ENCODE peak calls at places on chromosomes 6 and 20, in six cellular contexts. H, B, Y, F, A and S are unnamed samples.

GRCh38 chr20:2305479-2305878 is 9.7 kb downstream of the TGM3 start:
- ATAC-seq in H (no peak), B (no peak), Y (no peak), F (no peak), A (no peak), S (no peak)

GRCh38 chr20:19549896-19550295 is 208.2 kb upstream of the RIN2 start:
- ATAC-seq in H (no peak), B (no peak), Y (no peak), F (no peak), A (no peak), S (no peak)

GRCh38 chr6:35302604-35303218 is 5.1 kb downstream of the DEF6 start:
- ATAC-seq in H (peak; percentile 90), B (peak; percentile 75), Y (peak; percentile 70), F (peak; percentile 60), A (peak; percentile 89), S (peak; percentile 72)

GRCh38 chr20:10322073-10323012 is 103.7 kb downstream of the SNAP25 start:
- ATAC-seq in H (no peak), B (no peak), Y (no peak), F (no peak), A (no peak), S (no peak)

GRCh38 chr20:2300420-2300819 is 4.6 kb downstream of the TGM3 start:
- ATAC-seq in H (no peak), B (no peak), Y (no peak), F (no peak), A (no peak), S (no peak)

GRCh38 chr6:45377041-45377554 is 636 bp downstream of the SUPT3H start:
- ATAC-seq in H (no peak), B (no peak), Y (no peak), F (peak; percentile 6), A (peak; percentile 4), S (no peak)

GRCh38 chr6:105868823-105869460 is 217.2 kb upstream of the PRDM1 start:
- ATAC-seq in H (no peak), B (no peak), Y (no peak), F (no peak), A (no peak), S (no peak)

GRCh38 chr20:49603209-49603627 is 35.3 kb upstream of the PTGIS start:
- ATAC-seq in H (peak; percentile 90), B (no peak), Y (peak; percentile 86), F (peak; percentile 68), A (no peak), S (peak; percentile 18)

GRCh38 chr6:692356-692851 is 535 bp downstream of the EXOC2 start:
- ATAC-seq in H (peak; percentile 80), B (peak; percentile 71), Y (peak; percentile 90), F (peak; percentile 86), A (peak; percentile 92), S (peak; percentile 81)

GRCh38 chr6:45710304-45710821 is 305.3 kb downstream of the CLIC5 start:
- ATAC-seq in H (no peak), B (no peak), Y (no peak), F (no peak), A (peak; percentile 88), S (no peak)

GRCh38 chr20:19880256-19881079 is 122.4 kb downstream of the RIN2 start:
- ATAC-seq in H (no peak), B (no peak), Y (peak; percentile 75), F (peak; percentile 68), A (no peak), S (no peak)

GRCh38 chr6:15504581-15505350 is 158.1 kb downstream of the DTNBP1 start:
- ATAC-seq in H (no peak), B (peak; percentile 66), Y (no peak), F (peak; percentile 91), A (no peak), S (peak; percentile 80)

GRCh38 chr20:56646599-56646998 is 17.5 kb downstream of the TFAP2C start:
- ATAC-seq in H (no peak), B (no peak), Y (no peak), F (no peak), A (no peak), S (no peak)

GRCh38 chr20:61662226-61662945 is 403.3 kb downstream of the TAF4 start:
- ATAC-seq in H (peak; percentile 95), B (no peak), Y (peak; percentile 87), F (peak; percentile 79), A (no peak), S (no peak)

GRCh38 chr6:82097676-82098075 is 149.9 kb downstream of the IBTK start:
- ATAC-seq in H (no peak), B (no peak), Y (no peak), F (no peak), A (no peak), S (no peak)

GRCh38 chr6:20366082-20366834 is 35.4 kb upstream of the E2F3 start:
- ATAC-seq in H (peak; percentile 31), B (no peak), Y (no peak), F (no peak), A (peak; percentile 55), S (no peak)

GRCh38 chr6:129276986-129277385 is 394.0 kb downstream of the LAMA2 start:
- ATAC-seq in H (no peak), B (no peak), Y (no peak), F (no peak), A (no peak), S (no peak)

GRCh38 chr6:127945434-127946097 is 44.7 kb upstream of the THEMIS start:
- ATAC-seq in H (no peak), B (no peak), Y (no peak), F (no peak), A (no peak), S (no peak)

GRCh38 chr20:62945771-62946339 is 6.7 kb upstream of the SLC17A9 start:
- ATAC-seq in H (no peak), B (no peak), Y (no peak), F (no peak), A (no peak), S (no peak)

GRCh38 chr6:136137008-136137689 is 113.0 kb downstream of the MTFR2 start:
- ATAC-seq in H (no peak), B (peak; percentile 34), Y (no peak), F (peak; percentile 53), A (no peak), S (no peak)

GRCh38 chr6:35019171-35019570 is 122.0 kb downstream of the TCP11 start:
- ATAC-seq in H (no peak), B (peak; percentile 72), Y (no peak), F (no peak), A (no peak), S (no peak)

GRCh38 chr6:82257088-82257774 is 9.7 kb upstream of the IBTK start:
- ATAC-seq in H (peak; percentile 86), B (no peak), Y (no peak), F (peak; percentile 33), A (no peak), S (no peak)

GRCh38 chr6:7389162-7389450 is 436 bp downstream of the CAGE1 start:
- ATAC-seq in H (no peak), B (peak; percentile 90), Y (no peak), F (no peak), A (no peak), S (peak; percentile 80)

GRCh38 chr20:46694484-46694883 is 5.2 kb upstream of the TP53RK start:
- ATAC-seq in H (peak; percentile 42), B (no peak), Y (peak; percentile 39), F (no peak), A (peak; percentile 57), S (peak; percentile 18)

GRCh38 chr20:12207875-12208274 is 290.2 kb downstream of the BTBD3 start:
- ATAC-seq in H (peak; percentile 96), B (no peak), Y (no peak), F (peak; percentile 95), A (peak; percentile 54), S (no peak)

GRCh38 chr20:21714297-21715192 is 9.1 kb downstream of the PAX1 start:
- ATAC-seq in H (peak; percentile 61), B (no peak), Y (no peak), F (peak; percentile 32), A (no peak), S (peak; percentile 34)

GRCh38 chr6:13068558-13069210 is 259.7 kb downstream of the TBC1D7 start:
- ATAC-seq in H (no peak), B (no peak), Y (no peak), F (no peak), A (no peak), S (no peak)

GRCh38 chr20:19750907-19751636 is 7.0 kb upstream of the RIN2 start:
- ATAC-seq in H (no peak), B (no peak), Y (no peak), F (no peak), A (peak; percentile 71), S (no peak)

GRCh38 chr6:32937230-32937633 is 3.6 kb downstream of the HLA-DMB start:
- ATAC-seq in H (no peak), B (no peak), Y (no peak), F (no peak), A (no peak), S (peak; percentile 47)

GRCh38 chr6:111464184-111464583 is 18.8 kb downstream of the REV3L start:
- ATAC-seq in H (no peak), B (no peak), Y (no peak), F (peak; percentile 82), A (no peak), S (no peak)

GRCh38 chr6:149806127-149806526 is 56.6 kb downstream of the PCMT1 start:
- ATAC-seq in H (no peak), B (no peak), Y (no peak), F (peak; percentile 51), A (no peak), S (no peak)

DNA sequence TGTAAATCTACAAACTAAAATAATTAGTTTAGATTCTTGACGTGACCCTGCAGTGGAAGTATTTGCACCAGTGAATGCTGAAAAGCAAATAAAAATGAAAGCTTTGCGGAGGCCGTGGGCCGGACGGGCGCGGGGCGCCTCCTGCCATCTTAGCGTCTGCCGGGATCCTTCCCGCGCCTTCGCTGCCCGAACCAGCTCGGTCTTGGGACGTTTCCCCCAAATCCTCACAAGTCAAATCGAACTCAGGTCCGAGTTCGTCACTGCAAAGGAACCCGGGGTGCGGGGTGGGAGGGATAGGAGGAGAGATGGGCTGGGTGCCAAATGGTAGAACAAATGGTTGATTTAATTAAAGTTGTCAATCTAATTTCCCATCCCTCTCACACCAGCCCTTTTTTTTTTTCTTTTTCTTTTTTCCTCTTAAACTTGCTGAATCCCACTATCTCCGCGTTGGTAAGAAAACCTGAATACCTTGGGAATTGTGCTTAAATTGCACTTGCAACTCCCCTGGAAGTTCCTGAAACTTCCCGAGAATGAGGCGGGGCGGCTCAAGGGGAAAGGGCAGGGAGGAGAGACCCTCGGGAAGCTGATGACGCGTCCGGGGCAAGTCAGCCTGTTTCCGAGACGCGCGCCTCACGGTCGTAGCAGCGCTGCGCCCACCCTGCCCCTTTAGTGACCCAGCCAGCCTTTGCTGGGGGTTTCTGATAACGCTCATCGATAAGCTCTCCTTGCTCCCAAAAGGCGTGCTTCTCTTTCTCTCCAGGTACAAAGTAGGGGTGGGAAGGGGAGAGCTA is 1.7 kb downstream of the GJA1 start:
- ATAC-seq in H (peak; percentile 40), B (peak; percentile 58), Y (no peak), F (no peak), A (no peak), S (peak; percentile 40)
- H3K27ac ChIP-seq in H (peak overlapping the region; percentile 99), B (peak overlapping the region; percentile 92), Y (no peak overlapping the region), F (no peak overlapping the region), A (no peak overlapping the region), S (peak overlapping the region; percentile 98)

GRCh38 chr6:152462716-152463115 is 174.4 kb downstream of the SYNE1 start:
- ATAC-seq in H (no peak), B (no peak), Y (no peak), F (peak; percentile 54), A (no peak), S (no peak)
- H3K4me3 ChIP-seq in H (no peak overlapping the region), B (no peak overlapping the region), Y (no peak overlapping the region), F (peak overlapping the region; percentile 29), A (no peak overlapping the region), S (peak overlapping the region; percentile 46)

GRCh38 chr6:43181621-43181941 is 415 bp upstream of the CUL9 start:
- ATAC-seq in H (peak; percentile 72), B (no peak), Y (no peak), F (no peak), A (no peak), S (peak; percentile 41)
- TF ChIP-seq POLR2AphosphoS5 in H (no peak), B (no peak), Y (no peak), F (no peak), A (no peak), S (no peak)

GRCh38 chr6:44263357-44264100 is 1.8 kb downstream of the NFKBIE start:
- ATAC-seq in H (peak; percentile 20), B (peak; percentile 19), Y (no peak), F (peak; percentile 37), A (peak; percentile 40), S (no peak)
- H3K27ac ChIP-seq in H (no peak overlapping the region), B (peak overlapping the region; percentile 43), Y (no peak overlapping the region), F (peak overlapping the region; percentile 1), A (peak overlapping the region; percentile 99), S (no peak overlapping the region)